ENCODE peak calls at places on chromosomes 11 and 22, in seven cellular contexts. L is transverse colon, A is HCT116, Q is stomach, U is SK-N-SH, X is endothelial cell of umbilical vein, S is sigmoid colon. I is an unnamed sample. For H3K4me1, the result is how much of the 10 kb centered on the place peaks cover.

GRCh38 chr22:28978158-28978557 is 83.5 kb downstream of the C22orf31 start:
- DNase-seq in A (peak), U (no peak), Q (no peak), S (no peak), L (no peak), X (no peak), I (no peak)

GRCh38 chr11:6481924-6482275 is 599 bp downstream of the TIMM10B start:
- DNase-seq in Q (no peak), S (no peak), A (no peak), X (no peak), U (no peak), L (no peak), I (no peak)

GRCh38 chr11:125287467-125288232 is 123.1 kb downstream of the PKNOX2 start:
- DNase-seq in S (peak), L (no peak), X (peak), Q (no peak), A (no peak), U (peak), I (no peak)

GRCh38 chr11:73249304-73249703 is 22.8 kb upstream of the P2RY6 start:
- DNase-seq in U (no peak), S (peak), X (no peak), L (peak), Q (no peak), A (no peak), I (no peak)

GRCh38 chr11:62980133-62980760 is 4.5 kb downstream of the SLC22A6 start:
- DNase-seq in L (no peak), A (no peak), U (no peak), X (peak), S (no peak), Q (no peak), I (no peak)

GRCh38 chr11:111417766-111418435 is 38.8 kb upstream of the POU2AF1 start:
- DNase-seq in X (peak), A (no peak), S (peak), L (peak), Q (no peak), U (no peak), I (no peak)

GRCh38 chr22:47806894-47807293 is 1044.4 kb downstream of the TBC1D22A start:
- DNase-seq in U (no peak), A (no peak), Q (no peak), S (no peak), X (no peak), L (no peak), I (no peak)

GRCh38 chr22:30868663-30869385 is 99.8 kb downstream of the MORC2 start:
- DNase-seq in X (peak), L (peak), U (peak), S (peak), Q (no peak), A (no peak), I (no peak)

GRCh38 chr11:20005747-20006146 is 154.5 kb downstream of the DBX1 start:
- DNase-seq in X (no peak), U (no peak), A (no peak), L (no peak), Q (no peak), S (no peak), I (no peak)

GRCh38 chr11:129503646-129504045 is 128.0 kb downstream of the BARX2 start:
- DNase-seq in Q (no peak), A (no peak), L (no peak), S (no peak), U (no peak), X (no peak), I (no peak)

GRCh38 chr11:129508163-129508562 is 132.5 kb downstream of the BARX2 start:
- DNase-seq in S (no peak), L (no peak), U (no peak), X (no peak), A (no peak), Q (no peak), I (no peak)

GRCh38 chr11:129505266-129505665 is 129.6 kb downstream of the BARX2 start:
- DNase-seq in X (no peak), U (no peak), Q (no peak), L (no peak), A (no peak), S (no peak), I (no peak)
- H3K4me1 ChIP-seq in X (under half), U (under half), Q (under half), L (under half), A (under half), S (under half), I (under half)

DNA sequence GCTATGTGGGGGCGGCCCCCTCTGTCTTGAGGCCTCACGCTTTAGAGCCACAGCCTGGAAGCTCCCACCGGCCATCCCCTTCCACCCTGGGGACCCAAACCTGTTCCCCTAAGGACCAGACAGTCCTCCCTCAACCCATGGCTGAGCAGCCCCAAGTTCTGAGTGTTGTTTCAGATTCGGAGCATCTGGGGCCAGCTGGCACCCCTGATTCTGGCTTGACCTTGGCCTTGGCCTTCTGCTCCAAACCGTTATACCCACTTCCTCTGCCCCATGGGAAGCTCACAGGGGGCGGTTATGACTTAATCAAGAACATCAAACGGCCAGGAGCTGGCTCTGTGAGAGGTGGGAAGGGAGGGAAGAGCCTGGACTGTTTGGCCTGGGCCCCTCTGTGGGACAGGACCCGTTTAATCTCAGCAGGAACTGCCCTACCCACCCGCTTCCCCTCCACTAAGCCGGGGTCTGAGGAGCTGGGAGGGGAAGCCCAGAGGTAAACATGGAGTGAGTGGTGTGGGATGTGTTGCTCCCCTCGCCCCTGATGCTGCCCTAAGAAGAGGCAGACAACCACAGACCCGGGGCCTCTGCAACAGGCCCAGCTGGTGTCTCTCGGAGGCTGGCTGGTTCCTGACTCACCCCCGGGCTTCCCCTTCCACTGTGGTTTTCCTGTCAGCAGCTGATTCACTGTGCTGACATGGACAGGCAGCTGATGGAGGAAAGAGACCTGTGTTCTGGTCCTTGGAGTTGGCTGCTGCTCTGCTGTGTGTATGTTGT is 3.4 kb downstream of the CD82 start:
- DNase-seq in Q (peak), U (peak), X (peak), A (no peak), L (peak), S (peak), I (peak)
- TF ChIP-seq POLR2AphosphoS5 in Q (no peak), U (peak), X (peak), A (no peak), L (no peak), S (peak), I (peak)

GRCh38 chr11:2136952-2137201 is 2.3 kb downstream of the IGF2 start:
- DNase-seq in Q (no peak), X (no peak), A (no peak), L (no peak), U (no peak), S (no peak), I (peak)

GRCh38 chr11:2135648-2136201 is 3.5 kb downstream of the IGF2 start:
- DNase-seq in L (no peak), Q (no peak), U (no peak), X (no peak), S (no peak), A (no peak), I (peak)

GRCh38 chr11:2137202-2138071 is 1.8 kb downstream of the IGF2 start:
- DNase-seq in L (peak), Q (peak), S (no peak), U (peak), A (peak), X (peak), I (peak)

GRCh38 chr11:2135018-2135569 is 4.1 kb downstream of the IGF2 start:
- DNase-seq in L (no peak), X (no peak), Q (no peak), A (no peak), S (no peak), U (no peak), I (peak)

GRCh38 chr11:2136209-2136951 is 2.8 kb downstream of the IGF2 start:
- DNase-seq in U (no peak), X (no peak), L (no peak), A (no peak), Q (no peak), S (no peak), I (peak)
- H3K4me1 ChIP-seq in U (under half), X (under half), L (under half), A (under half), Q (under half), S (under half), I (under half)

GRCh38 chr22:21451545-21452520 is 15.4 kb upstream of the TMEM191C start:
- DNase-seq in S (peak), Q (peak), U (no peak), X (no peak), L (no peak), A (no peak), I (no peak)

GRCh38 chr22:21455334-21456089 is 11.7 kb upstream of the TMEM191C start:
- DNase-seq in Q (no peak), U (no peak), X (no peak), A (no peak), S (peak), L (no peak), I (peak)

GRCh38 chr22:21457023-21457787 is 10.0 kb upstream of the TMEM191C start:
- DNase-seq in S (no peak), U (no peak), X (no peak), L (no peak), Q (no peak), A (no peak), I (peak)
- TF ChIP-seq POLR2AphosphoS5 in S (no peak), U (no peak), X (no peak), L (no peak), Q (no peak), A (no peak), I (no peak)

DNA sequence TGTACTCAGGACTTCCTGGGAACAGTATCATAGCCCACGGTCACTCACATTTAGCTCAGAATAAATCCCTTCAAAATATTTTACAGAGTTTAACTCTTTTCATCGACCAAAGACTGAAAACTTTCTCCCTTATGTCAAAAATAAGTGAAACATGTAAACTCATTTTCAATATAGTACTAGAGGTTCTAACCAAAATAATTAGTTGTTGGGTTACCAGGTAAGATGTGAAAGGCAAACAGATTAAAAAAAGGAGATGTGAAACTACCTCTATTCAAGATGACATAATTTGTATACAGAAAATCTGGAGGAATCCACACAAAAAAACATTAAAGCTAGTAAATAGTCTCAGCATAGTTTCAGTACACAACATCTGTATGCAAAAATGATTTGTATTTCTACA is 20.3 kb downstream of the XKR3 start:
- DNase-seq in A (no peak), Q (no peak), U (no peak), L (no peak), S (no peak), X (no peak), I (no peak)
- H3K4me1 ChIP-seq in A (under half), Q (under half), U (under half), L (under half), S (under half), X (under half), I (under half)

DNA sequence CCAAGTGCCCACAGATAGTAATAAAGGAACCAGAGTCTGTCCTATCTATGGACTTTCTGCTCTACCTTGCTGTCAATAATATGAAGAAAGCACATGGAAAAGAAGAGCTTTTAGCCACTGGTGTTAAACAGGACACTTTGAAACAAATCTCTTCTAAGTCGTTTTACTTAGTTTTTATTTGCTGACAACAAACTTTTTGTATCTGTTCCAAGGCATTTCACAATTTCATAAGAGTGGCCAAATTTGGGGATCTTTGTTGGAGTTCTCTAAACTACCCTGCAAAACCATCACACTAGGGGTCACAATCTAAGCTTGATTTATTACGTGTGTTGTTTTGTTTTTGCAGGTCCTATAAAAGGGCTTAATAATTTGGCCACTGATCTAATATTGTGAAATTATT is 54.4 kb downstream of the BBOX1 start:
- DNase-seq in U (no peak), Q (no peak), S (no peak), X (no peak), L (no peak), A (no peak), I (no peak)
- TF ChIP-seq POLR2AphosphoS5 in U (no peak), Q (no peak), S (no peak), X (no peak), L (no peak), A (no peak), I (no peak)

DNA sequence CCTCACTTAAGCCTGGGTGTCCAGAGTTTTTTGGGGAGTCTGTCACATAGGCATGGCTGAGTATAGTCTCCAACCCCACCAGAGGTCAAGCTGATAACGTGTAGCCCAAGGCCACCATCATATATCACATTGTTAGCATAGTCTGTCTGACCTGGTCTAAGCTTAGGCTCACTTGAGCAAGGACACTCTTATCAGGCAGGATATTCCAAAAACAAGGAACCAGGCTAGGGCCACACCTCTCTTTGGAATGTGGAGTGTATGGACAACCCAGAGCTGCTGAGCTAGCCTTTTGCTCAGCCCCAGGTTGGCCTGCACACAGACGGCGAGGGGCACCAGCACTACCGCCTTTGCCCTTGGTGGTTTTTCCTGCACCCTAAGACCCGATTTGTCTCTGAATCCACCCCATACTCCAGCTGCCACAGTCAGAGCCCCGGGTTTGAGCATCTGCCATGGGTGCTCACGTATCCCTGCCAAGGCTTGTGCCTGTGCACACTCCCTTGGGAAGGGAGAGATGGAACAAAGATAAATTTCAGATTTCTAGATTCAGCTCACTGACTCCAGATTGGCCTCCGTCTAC is 7.2 kb downstream of the SNAP29 start:
- DNase-seq in S (no peak), A (no peak), X (no peak), Q (peak), L (no peak), U (no peak), I (no peak)
- H3K4me1 ChIP-seq in S (under half), A (under half), X (under half), Q (half or more), L (under half), U (under half), I (half or more)

DNA sequence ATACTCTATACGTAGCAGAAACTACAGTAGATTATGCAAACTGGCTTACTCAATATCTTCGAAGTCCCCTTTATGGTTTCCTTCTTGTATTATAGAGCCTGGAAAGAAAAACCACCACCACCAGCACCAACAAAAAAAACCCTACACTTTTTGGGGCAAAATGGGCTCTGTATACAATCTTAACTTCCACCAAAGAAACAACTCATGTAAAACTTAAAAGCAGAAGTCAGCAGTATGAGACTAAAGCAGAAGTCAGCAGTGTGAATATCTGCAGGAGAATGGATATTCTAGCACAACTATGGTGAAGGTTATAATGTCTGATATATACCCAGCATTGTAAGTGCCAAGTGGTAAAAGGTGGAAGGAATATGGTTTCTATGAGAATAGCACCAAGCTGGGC is 252.2 kb downstream of the SBF2 start:
- DNase-seq in A (no peak), Q (no peak), S (no peak), U (no peak), X (no peak), L (no peak), I (no peak)
- TF ChIP-seq POLR2AphosphoS5 in A (no peak), Q (no peak), S (no peak), U (no peak), X (no peak), L (no peak), I (no peak)

GRCh38 chr11:122731500-122731913 is 76.0 kb downstream of the UBASH3B start:
- DNase-seq in A (no peak), Q (no peak), S (no peak), U (no peak), L (no peak), X (no peak), I (no peak)
- H3K4me1 ChIP-seq in A (under half), Q (under half), S (under half), U (under half), L (under half), X (half or more), I (under half)

I was measured in upper lobe of left lung.